ENCODE peak calls at places on chromosomes 13 and 19, in six cellular contexts. H, Z, U, Q, Y and T are unnamed samples.

GRCh38 chr19:45564131-45564780 is 20.3 kb downstream of the OPA3 start:
- DNase-seq in Q (no peak), U (no peak), H (no peak), Y (no peak), Z (no peak), T (no peak)

GRCh38 chr19:17889609-17890214 is 18.0 kb downstream of the SLC5A5 start:
- DNase-seq in Q (peak; percentile 17), H (no peak), Z (peak; percentile 79), U (no peak), Y (no peak), T (peak; percentile 83)

GRCh38 chr13:106352850-106353249 is 182.6 kb downstream of the EFNB2 start:
- DNase-seq in H (no peak), Q (no peak), U (no peak), Y (no peak), Z (no peak), T (no peak)

GRCh38 chr19:34135033-34135370 is 37.3 kb upstream of the LSM14A start:
- DNase-seq in H (no peak), Q (no peak), U (no peak), Y (no peak), Z (no peak), T (no peak)

GRCh38 chr19:6211632-6212402 is 68.0 kb downstream of the MLLT1 start:
- DNase-seq in Q (no peak), H (no peak), Z (peak; percentile 3), Y (no peak), U (no peak), T (peak; percentile 44)

GRCh38 chr13:104389722-104390121 is 1323.5 kb upstream of the SLC10A2 start:
- DNase-seq in Z (peak; percentile 19), U (no peak), Y (no peak), Q (no peak), H (no peak), T (no peak)

GRCh38 chr19:18006895-18007604 is 920 bp upstream of the ARRDC2 start:
- DNase-seq in U (peak; percentile 73), Y (peak; percentile 69), Z (peak; percentile 89), Q (peak; percentile 62), H (peak; percentile 87), T (peak; percentile 89)

GRCh38 chr19:58170860-58171259 is 12.0 kb upstream of the ZNF274 start:
- DNase-seq in Z (no peak), H (no peak), U (no peak), Q (peak; percentile 73), Y (no peak), T (no peak)

GRCh38 chr13:61880576-61881283 is 465.1 kb upstream of the PCDH20 start:
- DNase-seq in Z (peak; percentile 65), U (peak; percentile 56), Y (no peak), Q (peak; percentile 52), H (no peak), T (peak; percentile 75)

GRCh38 chr13:98606296-98606695 is 29.4 kb upstream of the STK24 start:
- DNase-seq in Y (no peak), Q (no peak), U (peak; percentile 46), H (no peak), Z (no peak), T (peak; percentile 76)

GRCh38 chr19:49869484-49870308 is 2.3 kb upstream of the PNKP start:
- DNase-seq in H (peak; percentile 93), Q (peak; percentile 100), Y (peak; percentile 76), U (peak; percentile 99), Z (peak; percentile 98), T (peak; percentile 99)

GRCh38 chr13:107608736-107609135 is 606.6 kb downstream of the LIG4 start:
- DNase-seq in Y (no peak), H (no peak), U (no peak), Q (no peak), Z (no peak), T (no peak)

GRCh38 chr19:15378529-15379082 is 981 bp downstream of the AKAP8 start:
- DNase-seq in Z (peak; percentile 77), Y (no peak), Q (peak; percentile 37), H (peak; percentile 61), U (peak; percentile 68), T (peak; percentile 69)

GRCh38 chr13:101919541-101920306 is 467.2 kb downstream of the ITGBL1 start:
- DNase-seq in Q (peak; percentile 4), Z (peak; percentile 62), Y (no peak), U (peak; percentile 95), H (no peak), T (peak; percentile 85)

GRCh38 chr19:13978721-13979191 is 26.4 kb downstream of the DCAF15 start:
- DNase-seq in Z (peak; percentile 46), Y (no peak), Q (no peak), H (no peak), U (no peak), T (no peak)

GRCh38 chr19:10521461-10522216 is 4.4 kb upstream of the S1PR5 start:
- DNase-seq in H (no peak), Y (no peak), Q (no peak), U (no peak), Z (no peak), T (no peak)

GRCh38 chr13:23460309-23460708 is 26.8 kb upstream of the SACS start:
- DNase-seq in H (no peak), Y (no peak), Q (no peak), Z (no peak), U (no peak), T (no peak)

GRCh38 chr13:100478107-100478809 is 110.3 kb downstream of the GGACT start:
- DNase-seq in Q (no peak), U (no peak), H (no peak), Y (no peak), Z (no peak), T (peak; percentile 81)

GRCh38 chr13:45280751-45281634 is 60.0 kb downstream of the TPT1 start:
- DNase-seq in U (peak; percentile 74), Z (peak; percentile 80), Q (peak; percentile 83), Y (peak; percentile 24), H (no peak), T (peak; percentile 70)

GRCh38 chr13:60583196-60583908 is 186.3 kb downstream of the TDRD3 start:
- DNase-seq in H (no peak), U (no peak), Q (no peak), Z (no peak), Y (no peak), T (no peak)